ENCODE peak calls at places on chromosomes 1 and 21, in four cellular contexts. X is OCI-LY7, W is mesothelial cell of epicardium, I is neural crest cell. P is an unnamed sample.

GRCh38 chr1:94130851-94131595 is 10.1 kb upstream of the ABCA4 start:
- DNase-seq in X (no peak), W (no peak), I (no peak), P (no peak)

GRCh38 chr21:36099000-36099399 is 29.2 kb downstream of the CBR1 start:
- DNase-seq in X (no peak), W (no peak), I (no peak), P (no peak)

GRCh38 chr1:220874201-220874655 is 5.0 kb upstream of the HLX start:
- DNase-seq in X (peak), W (no peak), I (peak), P (peak)

GRCh38 chr1:50251592-50252165 is 143.0 kb downstream of the ELAVL4 start:
- DNase-seq in X (peak), W (no peak), I (no peak), P (peak)

GRCh38 chr1:38728176-38728908 is 131.2 kb downstream of the RRAGC start:
- DNase-seq in X (no peak), W (no peak), I (no peak), P (no peak)

GRCh38 chr1:175089319-175089718 is 21.7 kb downstream of the TNN start:
- DNase-seq in X (no peak), W (no peak), I (no peak), P (no peak)

GRCh38 chr21:36698160-36699025 is 522 bp upstream of the SIM2 start:
- DNase-seq in X (no peak), W (no peak), I (peak), P (peak)

GRCh38 chr1:170881268-170882265 is 53.8 kb upstream of the MROH9 start:
- DNase-seq in X (no peak), W (no peak), I (no peak), P (no peak)

GRCh38 chr1:151326619-151327222 is 495 bp downstream of the PI4KB start:
- DNase-seq in X (peak), W (no peak), I (no peak), P (peak)

GRCh38 chr21:36860736-36861594 is 105.5 kb downstream of the HLCS start:
- DNase-seq in X (no peak), W (no peak), I (no peak), P (no peak)

GRCh38 chr1:101290119-101290921 is 53.5 kb downstream of the S1PR1 start:
- DNase-seq in X (no peak), W (no peak), I (no peak), P (no peak)

GRCh38 chr1:244181867-244182266 is 130.8 kb downstream of the ZBTB18 start:
- DNase-seq in X (no peak), W (no peak), I (no peak), P (no peak)

GRCh38 chr1:12113433-12114339 is 50.6 kb downstream of the TNFRSF8 start:
- DNase-seq in X (no peak), W (no peak), I (no peak), P (no peak)

GRCh38 chr1:96233422-96233821 is 488.2 kb upstream of the PTBP2 start:
- DNase-seq in X (no peak), W (no peak), I (no peak), P (no peak)

GRCh38 chr1:243977104-243977503 is 74.0 kb upstream of the ZBTB18 start:
- DNase-seq in X (no peak), W (no peak), I (no peak), P (no peak)

GRCh38 chr1:109197163-109198042 is 16.3 kb upstream of the SARS1 start:
- DNase-seq in X (no peak), W (no peak), I (no peak), P (no peak)

GRCh38 chr1:246587032-246587431 is 20.8 kb downstream of the CNST start:
- DNase-seq in X (no peak), W (no peak), I (no peak), P (no peak)

GRCh38 chr1:64941466-64942117 is 24.8 kb downstream of the JAK1 start:
- DNase-seq in X (no peak), W (no peak), I (no peak), P (no peak)

GRCh38 chr1:155000475-155000724 is 2.2 kb upstream of the ZBTB7B start:
- DNase-seq in X (no peak), W (no peak), I (no peak), P (no peak)

GRCh38 chr1:220217383-220217988 is 54.8 kb downstream of the RAB3GAP2 start:
- DNase-seq in X (peak), W (no peak), I (no peak), P (no peak)

GRCh38 chr1:222250376-222250775 is 297.5 kb downstream of the HHIPL2 start:
- DNase-seq in X (no peak), W (no peak), I (no peak), P (no peak)

GRCh38 chr1:201485184-201485774 is 16.3 kb upstream of the PHLDA3 start:
- DNase-seq in X (no peak), W (no peak), I (no peak), P (no peak)

GRCh38 chr1:55131801-55132200 is 83.4 kb downstream of the USP24 start:
- DNase-seq in X (no peak), W (no peak), I (no peak), P (no peak)

GRCh38 chr1:243487649-243488227 is 231.9 kb downstream of the SDCCAG8 start:
- DNase-seq in X (no peak), W (no peak), I (no peak), P (no peak)

GRCh38 chr1:244361764-244362473 is 89.8 kb downstream of the ADSS2 start:
- DNase-seq in X (no peak), W (no peak), I (no peak), P (no peak)

GRCh38 chr1:24959623-24959975 is 29.5 kb upstream of the RUNX3 start:
- DNase-seq in X (no peak), W (no peak), I (no peak), P (no peak)

GRCh38 chr1:223718850-223719249 is 6.5 kb downstream of the CAPN2 start:
- DNase-seq in X (no peak), W (no peak), I (no peak), P (no peak)

GRCh38 chr1:222644649-222645005 is 26.7 kb downstream of the MIA3 start:
- DNase-seq in X (no peak), W (no peak), I (no peak), P (no peak)

GRCh38 chr1:203557390-203557789 is 63.4 kb downstream of the OPTC start:
- DNase-seq in X (no peak), W (no peak), I (no peak), P (no peak)

GRCh38 chr1:171251042-171251740 is 2.9 kb downstream of the FMO1 start:
- DNase-seq in X (peak), W (no peak), I (no peak), P (no peak)

GRCh38 chr1:229942508-229942907 is 124.5 kb upstream of the GALNT2 start:
- DNase-seq in X (no peak), W (no peak), I (no peak), P (no peak)

GRCh38 chr1:80531182-80531581 is 1269.6 kb upstream of the ADGRL2 start:
- DNase-seq in X (no peak), W (no peak), I (no peak), P (no peak)

GRCh38 chr1:36911631-36912364 is 122.5 kb downstream of the GRIK3 start:
- DNase-seq in X (no peak), W (no peak), I (no peak), P (no peak)

GRCh38 chr1:18942340-18942739 is 14.1 kb downstream of the IFFO2 start:
- DNase-seq in X (no peak), W (no peak), I (no peak), P (no peak)

GRCh38 chr1:47031059-47031458 is 7.6 kb downstream of the CYP4X1 start:
- DNase-seq in X (no peak), W (no peak), I (no peak), P (no peak)

GRCh38 chr1:46427541-46427940 is 33.4 kb downstream of the FAAH start:
- DNase-seq in X (no peak), W (no peak), I (no peak), P (no peak)

GRCh38 chr21:34022557-34023335 is 50.6 kb upstream of the MRPS6 start:
- DNase-seq in X (peak), W (no peak), I (no peak), P (no peak)

GRCh38 chr1:117589531-117589930 is 16.3 kb upstream of the TENT5C start:
- DNase-seq in X (no peak), W (no peak), I (no peak), P (no peak)

GRCh38 chr1:117585086-117585485 is 20.8 kb upstream of the TENT5C start:
- DNase-seq in X (no peak), W (no peak), I (no peak), P (no peak)

GRCh38 chr1:117586337-117586736 is 19.5 kb upstream of the TENT5C start:
- DNase-seq in X (no peak), W (no peak), I (no peak), P (no peak)

GRCh38 chr1:117587479-117588356 is 18.1 kb upstream of the TENT5C start:
- DNase-seq in X (no peak), W (no peak), I (no peak), P (peak)

GRCh38 chr1:117586747-117587478 is 18.9 kb upstream of the TENT5C start:
- DNase-seq in X (no peak), W (no peak), I (no peak), P (no peak)
- TF ChIP-seq CTCF in X (no peak), W (no peak), I (no peak), P (no peak)

GRCh38 chr1:143698016-143698415 is 273.8 kb downstream of the FAM72C start:
- DNase-seq in X (peak), W (no peak), I (no peak), P (no peak)
- TF ChIP-seq CTCF in X (peak), W (peak), I (no peak), P (no peak)

GRCh38 chr1:118826669-118827068 is 161.5 kb downstream of the TBX15 start:
- DNase-seq in X (no peak), W (no peak), I (no peak), P (no peak)
- TF ChIP-seq CTCF in X (peak), W (no peak), I (no peak), P (no peak)

GRCh38 chr1:198106007-198106406 is 50.8 kb upstream of the NEK7 start:
- DNase-seq in X (no peak), W (no peak), I (no peak), P (no peak)
- TF ChIP-seq CTCF in X (peak), W (no peak), I (no peak), P (no peak)

DNA sequence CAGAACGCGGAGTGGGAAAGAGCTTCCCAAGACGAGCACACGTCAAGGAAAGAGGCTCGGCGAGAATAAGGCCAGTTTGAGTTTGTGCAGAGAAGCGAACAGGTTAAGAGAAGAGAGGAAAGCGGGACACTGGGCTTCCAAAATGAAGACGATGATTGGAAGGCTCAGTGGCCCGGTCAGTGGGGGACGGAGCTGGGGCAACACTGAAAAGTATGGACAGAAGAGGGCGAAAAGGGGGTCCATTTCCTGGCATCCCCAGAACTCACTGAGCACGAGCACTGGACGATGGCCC is 258 bp downstream of the CCT3 start:
- DNase-seq in X (no peak), W (no peak), I (no peak), P (no peak)
- TF ChIP-seq CTCF in X (no peak), W (no peak), I (no peak), P (no peak)

GRCh38 chr1:44678626-44679025 is 4.1 kb downstream of the ARMH1 start:
- DNase-seq in X (no peak), W (no peak), I (no peak), P (no peak)

GRCh38 chr1:44678120-44678519 is 3.6 kb downstream of the ARMH1 start:
- DNase-seq in X (no peak), W (no peak), I (no peak), P (no peak)

GRCh38 chr1:44675186-44675585 is 672 bp downstream of the ARMH1 start:
- DNase-seq in X (no peak), W (no peak), I (no peak), P (no peak)

GRCh38 chr1:44676484-44677200 is 2.1 kb downstream of the ARMH1 start:
- DNase-seq in X (peak), W (no peak), I (no peak), P (no peak)

GRCh38 chr1:44677201-44677520 is 2.6 kb downstream of the ARMH1 start:
- DNase-seq in X (peak), W (no peak), I (no peak), P (no peak)
- TF ChIP-seq CTCF in X (peak), W (peak), I (peak), P (no peak)

GRCh38 chr1:158035976-158036583 is 42.6 kb downstream of the KIRREL1 start:
- DNase-seq in X (peak), W (no peak), I (peak), P (no peak)
- TF ChIP-seq CTCF in X (peak), W (peak), I (peak), P (peak)

GRCh38 chr1:15951341-15952153 is 24.4 kb downstream of the ZBTB17 start:
- DNase-seq in X (no peak), W (no peak), I (no peak), P (no peak)

GRCh38 chr1:15953791-15954201 is 22.1 kb downstream of the ZBTB17 start:
- DNase-seq in X (no peak), W (no peak), I (no peak), P (no peak)

GRCh38 chr1:15954316-15954715 is 21.6 kb downstream of the ZBTB17 start:
- DNase-seq in X (no peak), W (no peak), I (no peak), P (no peak)

GRCh38 chr1:15953294-15953771 is 22.6 kb downstream of the ZBTB17 start:
- DNase-seq in X (no peak), W (no peak), I (no peak), P (no peak)

GRCh38 chr1:15952317-15953258 is 23.3 kb downstream of the ZBTB17 start:
- DNase-seq in X (no peak), W (no peak), I (no peak), P (no peak)
- TF ChIP-seq CTCF in X (no peak), W (no peak), I (no peak), P (no peak)

GRCh38 chr1:213987876-213988638 is at the start of gene PROX1:
- DNase-seq in X (no peak), W (peak), I (peak), P (peak)
- TF ChIP-seq CTCF in X (no peak), W (no peak), I (peak), P (no peak)

DNA sequence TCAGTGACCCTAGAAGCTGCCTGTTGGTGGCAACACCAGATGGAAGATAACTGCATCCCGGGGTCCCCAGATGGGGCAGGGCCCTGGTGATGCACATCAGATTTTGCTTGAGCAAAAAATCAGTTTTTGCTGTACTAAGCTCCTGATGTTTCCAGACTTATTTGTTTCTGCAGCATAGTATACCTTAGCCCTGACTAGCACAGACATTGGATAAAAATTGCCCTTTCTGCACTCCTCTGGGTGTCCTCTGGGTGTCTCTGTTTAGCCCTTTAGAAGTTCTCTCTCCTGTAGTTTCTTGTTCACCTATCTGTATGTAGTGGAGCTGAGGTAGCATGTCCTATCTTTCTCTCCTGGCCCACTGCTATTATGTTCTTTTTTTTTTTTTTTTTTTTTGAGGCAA is 30.3 kb upstream of the PLA2G2C start:
- DNase-seq in X (peak), W (no peak), I (no peak), P (peak)
- TF ChIP-seq CTCF in X (peak), W (no peak), I (peak), P (no peak)